ENCODE peak calls at places on chromosomes 1 and 21, in nine cellular contexts. S is tibial nerve, P is pancreas, D is GM12864, M is left ventricle myocardium inferior, V is lower lobe of right lung, Q is ovary, F is nephron progenitor cell, B is kidney epithelial cell. N is an unnamed sample.

GRCh38 chr1:97849350-97850339 is 71.2 kb downstream of the DPYD start:
- DNase-seq in S (no peak), P (no peak), D (peak), M (no peak), V (no peak), Q (no peak), F (no peak), B (peak), N (peak)

GRCh38 chr1:155466996-155467395 is 95.6 kb downstream of the ASH1L start:
- DNase-seq in S (no peak), P (no peak), D (no peak), M (no peak), V (no peak), Q (no peak), F (no peak), B (peak), N (no peak)

GRCh38 chr1:147080671-147081394 is 91.4 kb downstream of the PRKAB2 start:
- DNase-seq in S (no peak), P (no peak), D (no peak), M (no peak), V (no peak), Q (no peak), F (peak), B (no peak), N (no peak)

GRCh38 chr1:214715126-214715525 is 112.1 kb downstream of the CENPF start:
- DNase-seq in S (no peak), P (no peak), D (no peak), M (no peak), V (no peak), Q (no peak), F (no peak), B (no peak), N (no peak)

GRCh38 chr1:49435291-49435690 is 588.5 kb downstream of the AGBL4 start:
- DNase-seq in S (no peak), P (no peak), D (no peak), M (no peak), V (no peak), Q (no peak), F (no peak), B (no peak), N (no peak)

GRCh38 chr1:37323486-37324377 is 150.6 kb upstream of the ZC3H12A start:
- DNase-seq in S (no peak), P (no peak), D (peak), M (no peak), V (no peak), Q (no peak), F (peak), B (no peak), N (peak)

GRCh38 chr1:109556563-109556962 is 8.1 kb downstream of the GNAI3 start:
- DNase-seq in S (no peak), P (no peak), D (no peak), M (no peak), V (no peak), Q (no peak), F (no peak), B (no peak), N (no peak)

GRCh38 chr1:152752225-152752624 is 5.6 kb upstream of the KPRP start:
- DNase-seq in S (no peak), P (no peak), D (no peak), M (no peak), V (no peak), Q (no peak), F (no peak), B (no peak), N (no peak)

GRCh38 chr1:195594773-195595172 is 1013.5 kb downstream of the KCNT2 start:
- DNase-seq in S (no peak), P (no peak), D (no peak), M (no peak), V (no peak), Q (no peak), F (no peak), B (no peak), N (no peak)

GRCh38 chr1:64864018-64864945 is 102.1 kb downstream of the JAK1 start:
- DNase-seq in S (peak), P (no peak), D (peak), M (peak), V (peak), Q (no peak), F (no peak), B (peak), N (peak)

GRCh38 chr21:29487154-29487553 is 188.4 kb downstream of the BACH1 start:
- DNase-seq in S (no peak), P (no peak), D (no peak), M (no peak), V (no peak), Q (no peak), F (no peak), B (no peak), N (no peak)

GRCh38 chr1:180278791-180279432 is 48.8 kb downstream of the LHX4 start:
- DNase-seq in S (no peak), P (no peak), D (no peak), M (no peak), V (no peak), Q (no peak), F (no peak), B (no peak), N (no peak)

GRCh38 chr1:229410370-229410691 is 23.6 kb downstream of the ACTA1 start:
- DNase-seq in S (no peak), P (no peak), D (no peak), M (no peak), V (no peak), Q (no peak), F (no peak), B (no peak), N (no peak)

GRCh38 chr1:229411434-229412055 is 22.3 kb downstream of the ACTA1 start:
- DNase-seq in S (no peak), P (no peak), D (no peak), M (no peak), V (no peak), Q (no peak), F (no peak), B (no peak), N (peak)

GRCh38 chr1:229412056-229412455 is 21.8 kb downstream of the ACTA1 start:
- DNase-seq in S (no peak), P (no peak), D (no peak), M (no peak), V (no peak), Q (no peak), F (no peak), B (no peak), N (no peak)

GRCh38 chr1:229409616-229410369 is 24.1 kb downstream of the ACTA1 start:
- DNase-seq in S (no peak), P (peak), D (no peak), M (no peak), V (no peak), Q (no peak), F (no peak), B (no peak), N (no peak)

GRCh38 chr1:229410692-229411433 is 23.0 kb downstream of the ACTA1 start:
- DNase-seq in S (no peak), P (peak), D (no peak), M (peak), V (no peak), Q (peak), F (no peak), B (peak), N (peak)
- TF ChIP-seq CTCF in S (peak), P (no peak), D (no peak), M (peak), V (no peak), Q (no peak), F (no peak), B (no peak), N (no peak)

GRCh38 chr21:39350094-39351006 is 1.5 kb upstream of the HMGN1 start:
- DNase-seq in S (no peak), P (no peak), D (no peak), M (no peak), V (no peak), Q (no peak), F (no peak), B (no peak), N (no peak)
- TF ChIP-seq CTCF in S (no peak), P (no peak), D (no peak), M (no peak), V (no peak), Q (no peak), F (no peak), B (no peak), N (no peak)

GRCh38 chr1:181517181-181517875 is 34.0 kb downstream of the CACNA1E start:
- DNase-seq in S (no peak), P (no peak), D (no peak), M (no peak), V (no peak), Q (no peak), F (no peak), B (no peak), N (no peak)

GRCh38 chr1:181518152-181518551 is 34.8 kb downstream of the CACNA1E start:
- DNase-seq in S (no peak), P (no peak), D (no peak), M (no peak), V (no peak), Q (no peak), F (no peak), B (no peak), N (no peak)

GRCh38 chr1:181513786-181514297 is 30.5 kb downstream of the CACNA1E start:
- DNase-seq in S (no peak), P (no peak), D (no peak), M (no peak), V (no peak), Q (no peak), F (no peak), B (no peak), N (no peak)

GRCh38 chr1:181516706-181517105 is 33.4 kb downstream of the CACNA1E start:
- DNase-seq in S (no peak), P (no peak), D (no peak), M (no peak), V (no peak), Q (no peak), F (no peak), B (no peak), N (peak)

DNA sequence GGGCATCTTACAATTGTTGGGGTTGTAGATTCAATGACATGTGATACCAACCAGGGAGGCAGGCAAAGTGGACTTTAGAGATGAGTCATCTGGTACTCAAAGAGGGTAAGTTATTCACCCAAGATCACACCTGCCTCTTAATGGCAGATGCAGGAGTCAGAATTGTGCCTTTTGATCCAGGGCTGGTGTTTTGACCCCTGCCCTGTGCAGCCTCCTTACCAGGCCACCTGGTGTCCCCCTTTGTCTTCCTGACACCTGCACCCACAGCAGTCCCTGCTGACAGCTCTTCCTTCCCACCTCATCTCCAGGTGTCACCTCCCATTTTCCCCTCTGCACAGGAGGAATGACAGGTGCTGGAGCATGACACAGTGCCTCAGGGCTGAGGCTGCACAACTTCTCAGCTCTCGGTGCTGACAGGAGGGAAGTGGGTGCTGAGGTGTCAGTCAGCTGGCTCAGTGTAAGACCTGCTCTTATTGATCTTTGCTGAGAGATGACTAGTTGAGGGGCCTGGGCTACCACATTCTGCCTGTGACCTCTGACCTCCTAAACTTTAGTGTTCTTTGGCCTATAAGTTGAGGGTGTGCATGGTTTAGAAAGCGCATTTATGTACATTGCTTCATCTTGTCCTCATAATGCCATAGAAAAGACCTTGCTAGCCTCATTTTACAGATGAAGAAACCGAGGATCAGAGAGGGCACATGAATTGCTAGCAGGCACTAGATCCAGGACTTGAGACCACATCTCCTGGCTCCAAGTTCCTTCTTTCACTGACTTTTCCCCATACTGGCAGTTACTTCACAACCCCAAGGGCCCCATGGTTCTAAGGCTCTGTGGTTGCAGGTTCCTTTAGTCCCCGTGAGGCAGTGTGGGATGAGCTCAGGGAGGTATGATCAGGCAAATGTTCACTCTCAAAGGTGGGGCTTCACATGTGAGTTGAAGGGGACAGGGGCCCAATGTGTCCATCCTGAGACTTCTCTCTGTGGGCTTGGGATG is 31.3 kb downstream of the CACNA1E start:
- DNase-seq in S (no peak), P (no peak), D (no peak), M (no peak), V (no peak), Q (no peak), F (no peak), B (no peak), N (peak)
- TF ChIP-seq CTCF in S (no peak), P (no peak), D (no peak), M (no peak), V (no peak), Q (no peak), F (no peak), B (no peak), N (no peak)

GRCh38 chr1:205938682-205939081 is 4.6 kb downstream of the SLC26A9 start:
- DNase-seq in S (no peak), P (no peak), D (no peak), M (no peak), V (no peak), Q (no peak), F (no peak), B (no peak), N (no peak)
- TF ChIP-seq CTCF in S (no peak), P (no peak), D (no peak), M (no peak), V (no peak), Q (no peak), F (no peak), B (no peak), N (no peak)

GRCh38 chr1:41515131-41515678 is 30.7 kb upstream of the EDN2 start:
- DNase-seq in S (no peak), P (no peak), D (no peak), M (no peak), V (no peak), Q (no peak), F (no peak), B (no peak), N (no peak)

GRCh38 chr1:41517039-41517438 is 32.6 kb upstream of the EDN2 start:
- DNase-seq in S (no peak), P (peak), D (no peak), M (no peak), V (no peak), Q (no peak), F (no peak), B (no peak), N (no peak)

GRCh38 chr1:41515778-41516167 is 31.3 kb upstream of the EDN2 start:
- DNase-seq in S (no peak), P (no peak), D (no peak), M (no peak), V (no peak), Q (no peak), F (no peak), B (no peak), N (no peak)

GRCh38 chr1:41514381-41514780 is 29.9 kb upstream of the EDN2 start:
- DNase-seq in S (no peak), P (no peak), D (no peak), M (no peak), V (no peak), Q (no peak), F (no peak), B (no peak), N (no peak)

DNA sequence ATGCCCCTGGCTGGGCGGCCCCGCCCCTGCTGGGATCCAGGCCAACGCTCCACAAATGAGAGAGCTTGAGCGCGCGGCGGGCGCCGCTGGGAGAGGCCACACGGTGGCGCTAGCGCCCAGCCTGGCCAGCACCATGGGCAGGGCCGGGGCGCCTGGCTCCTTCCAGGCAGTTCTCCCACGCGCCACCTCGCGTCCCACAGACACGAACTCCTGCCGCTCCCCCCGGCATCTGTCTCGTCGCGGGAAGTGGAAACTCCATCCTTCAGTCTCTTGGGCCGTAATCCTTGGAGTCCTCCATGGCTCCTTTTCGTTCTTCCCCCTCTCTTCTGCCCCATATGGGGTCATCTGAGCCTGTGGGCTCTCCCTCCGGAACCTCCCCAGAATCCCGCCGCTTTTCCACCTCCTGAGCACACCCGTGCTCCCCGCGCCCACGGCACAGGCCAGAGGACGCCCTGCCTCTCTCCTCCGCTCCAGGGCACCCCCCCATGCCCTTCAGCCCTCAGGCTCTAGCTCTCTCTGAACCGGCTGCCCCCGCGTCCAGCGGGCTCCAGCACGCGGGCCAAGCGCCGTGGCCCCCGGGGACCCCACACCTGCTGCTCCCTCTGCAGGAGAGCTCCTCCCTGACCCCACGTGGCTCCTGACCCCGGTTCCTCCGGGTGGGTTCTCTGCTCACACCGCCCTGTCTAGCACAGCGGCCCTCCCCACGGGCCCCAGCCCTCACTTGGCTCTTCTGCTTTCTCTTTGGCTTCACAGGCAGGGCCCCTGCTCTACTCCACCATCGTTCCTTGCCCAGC is 31.9 kb upstream of the EDN2 start:
- DNase-seq in S (peak), P (peak), D (no peak), M (peak), V (peak), Q (peak), F (peak), B (no peak), N (peak)
- TF ChIP-seq CTCF in S (peak), P (peak), D (peak), M (peak), V (peak), Q (peak), F (peak), B (peak), N (peak)

DNA sequence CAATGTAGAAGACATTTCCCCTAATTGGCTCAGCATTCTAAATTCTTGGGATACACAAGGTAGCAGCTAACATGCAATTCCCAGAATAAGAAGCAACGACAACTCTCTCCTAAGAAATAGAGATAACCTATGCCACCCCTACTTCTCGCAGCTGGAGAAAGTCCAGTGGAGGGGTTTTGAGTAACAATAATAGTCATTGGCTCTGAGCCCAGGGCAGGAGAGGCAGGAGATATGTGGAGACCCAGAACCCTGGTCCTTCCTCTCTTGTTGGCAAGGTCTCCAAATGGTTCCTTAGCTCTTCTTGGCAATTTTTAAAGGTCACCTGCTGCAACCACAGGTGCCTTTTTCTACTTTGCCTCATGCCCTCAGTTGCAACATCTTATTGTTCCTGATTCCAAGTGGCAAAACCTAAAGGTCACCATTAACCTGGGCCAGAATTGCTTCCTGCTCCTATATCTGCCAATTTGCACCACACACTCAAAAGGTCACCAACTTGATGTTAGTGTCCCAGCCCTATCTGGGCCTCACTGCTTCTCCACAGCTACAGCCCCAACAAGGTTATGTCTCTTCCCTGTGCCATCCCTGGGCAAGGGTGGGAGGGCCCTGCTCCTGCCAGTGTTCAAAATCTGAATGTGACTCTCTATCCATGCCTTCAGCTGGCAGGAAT is 36.7 kb downstream of the TBX15 start:
- DNase-seq in S (no peak), P (no peak), D (no peak), M (no peak), V (no peak), Q (no peak), F (no peak), B (no peak), N (no peak)
- TF ChIP-seq CTCF in S (no peak), P (no peak), D (no peak), M (no peak), V (no peak), Q (no peak), F (no peak), B (no peak), N (no peak)

GRCh38 chr1:150187560-150187931 is 37.8 kb downstream of the PLEKHO1 start:
- DNase-seq in S (no peak), P (no peak), D (no peak), M (no peak), V (no peak), Q (no peak), F (no peak), B (no peak), N (no peak)
- TF ChIP-seq CTCF in S (no peak), P (no peak), D (no peak), M (peak), V (no peak), Q (no peak), F (no peak), B (no peak), N (no peak)

DNA sequence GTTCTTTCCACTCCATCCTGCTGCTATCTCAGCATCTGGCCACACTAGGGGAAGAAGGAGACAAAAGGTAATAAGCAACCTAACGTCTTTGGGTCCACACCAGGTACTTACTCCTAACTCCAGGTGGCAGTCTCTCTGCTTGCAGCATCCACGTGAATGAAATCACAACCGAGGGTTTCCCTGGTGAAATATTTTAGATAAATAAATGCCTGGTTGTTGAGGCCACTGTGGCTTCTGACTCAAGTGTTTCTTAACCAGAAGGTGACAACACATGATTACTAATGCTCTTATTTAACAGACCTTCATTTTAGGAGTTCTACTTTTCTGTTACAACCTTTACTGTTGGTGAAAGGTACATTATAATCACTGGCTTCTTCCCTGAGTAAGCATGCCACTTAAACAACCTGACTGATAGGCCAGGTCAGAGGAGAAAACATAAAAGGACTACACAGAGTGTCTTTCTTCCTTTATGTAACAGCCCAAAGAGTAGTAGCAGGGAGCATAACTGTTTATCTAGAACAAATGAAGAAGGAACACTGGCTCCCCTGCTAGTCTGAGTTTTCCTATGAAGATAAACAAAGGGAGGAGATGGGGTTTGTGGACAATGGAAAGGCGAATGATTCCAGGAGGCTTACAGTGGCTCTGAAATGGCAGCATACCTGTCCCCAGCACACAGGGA is 59.9 kb downstream of the SYT6 start:
- DNase-seq in S (no peak), P (no peak), D (no peak), M (no peak), V (no peak), Q (no peak), F (no peak), B (no peak), N (no peak)
- TF ChIP-seq CTCF in S (no peak), P (no peak), D (peak), M (peak), V (no peak), Q (no peak), F (no peak), B (no peak), N (no peak)